ENCODE peak calls at places on chromosome 20, in six cellular contexts. One of them, this sample, is unnamed.

GRCh38 chr20:8287328-8287727 is 155.3 kb downstream of the PLCB1 start:
- DNase-seq in spleen: no peak
- DNase-seq in naive thymus-derived CD4-positive, alpha-beta T cell: no peak
- DNase-seq in A549: no peak
- DNase-seq in IMR-90: no peak
- DNase-seq in CD8-positive, alpha-beta T cell: no peak
- DNase-seq in this sample: no peak

GRCh38 chr20:46230811-46231282 is 77.5 kb downstream of the CDH22 start:
- DNase-seq in spleen: no peak
- DNase-seq in naive thymus-derived CD4-positive, alpha-beta T cell: no peak
- DNase-seq in A549: no peak
- DNase-seq in IMR-90: peak; percentile 24
- DNase-seq in CD8-positive, alpha-beta T cell: no peak
- DNase-seq in this sample: peak; percentile 42

GRCh38 chr20:47620808-47621805 is 119.4 kb downstream of the NCOA3 start:
- DNase-seq in spleen: no peak
- DNase-seq in naive thymus-derived CD4-positive, alpha-beta T cell: no peak
- DNase-seq in A549: no peak
- DNase-seq in IMR-90: peak; percentile 82
- DNase-seq in CD8-positive, alpha-beta T cell: no peak
- DNase-seq in this sample: peak; percentile 70

GRCh38 chr20:17943343-17943742 is 25.3 kb downstream of the SNX5 start:
- DNase-seq in spleen: no peak
- DNase-seq in naive thymus-derived CD4-positive, alpha-beta T cell: peak; percentile 3
- DNase-seq in A549: no peak
- DNase-seq in IMR-90: no peak
- DNase-seq in CD8-positive, alpha-beta T cell: no peak
- DNase-seq in this sample: no peak

GRCh38 chr20:35601990-35602389 is 13.6 kb upstream of the SPAG4 start:
- DNase-seq in spleen: no peak
- DNase-seq in naive thymus-derived CD4-positive, alpha-beta T cell: no peak
- DNase-seq in A549: no peak
- DNase-seq in IMR-90: no peak
- DNase-seq in CD8-positive, alpha-beta T cell: no peak
- DNase-seq in this sample: no peak

GRCh38 chr20:21105429-21106170 is 558 bp downstream of the LINC00237 start:
- DNase-seq in spleen: no peak
- DNase-seq in naive thymus-derived CD4-positive, alpha-beta T cell: no peak
- DNase-seq in A549: no peak
- DNase-seq in IMR-90: no peak
- DNase-seq in CD8-positive, alpha-beta T cell: no peak
- DNase-seq in this sample: no peak

GRCh38 chr20:32775240-32775991 is 13.2 kb downstream of the DNMT3B start:
- DNase-seq in spleen: no peak
- DNase-seq in naive thymus-derived CD4-positive, alpha-beta T cell: no peak
- DNase-seq in A549: no peak
- DNase-seq in IMR-90: no peak
- DNase-seq in CD8-positive, alpha-beta T cell: peak; percentile 39
- DNase-seq in this sample: peak; percentile 55

GRCh38 chr20:57667385-57667784 is 42.4 kb downstream of the PMEPA1 start:
- DNase-seq in spleen: peak; percentile 59
- DNase-seq in naive thymus-derived CD4-positive, alpha-beta T cell: no peak
- DNase-seq in A549: no peak
- DNase-seq in IMR-90: no peak
- DNase-seq in CD8-positive, alpha-beta T cell: no peak
- DNase-seq in this sample: no peak

GRCh38 chr20:17570347-17571152 is 675 bp downstream of the DSTN start:
- DNase-seq in spleen: no peak
- DNase-seq in naive thymus-derived CD4-positive, alpha-beta T cell: no peak
- DNase-seq in A549: no peak
- DNase-seq in IMR-90: peak; percentile 33
- DNase-seq in CD8-positive, alpha-beta T cell: peak; percentile 27
- DNase-seq in this sample: no peak

GRCh38 chr20:8646026-8646425 is 422.9 kb upstream of the PLCB4 start:
- DNase-seq in spleen: no peak
- DNase-seq in naive thymus-derived CD4-positive, alpha-beta T cell: no peak
- DNase-seq in A549: no peak
- DNase-seq in IMR-90: peak; percentile 52
- DNase-seq in CD8-positive, alpha-beta T cell: no peak
- DNase-seq in this sample: peak; percentile 89

GRCh38 chr20:41275181-41275793 is 42.2 kb downstream of the ZHX3 start:
- DNase-seq in spleen: no peak
- DNase-seq in naive thymus-derived CD4-positive, alpha-beta T cell: no peak
- DNase-seq in A549: no peak
- DNase-seq in IMR-90: peak; percentile 73
- DNase-seq in CD8-positive, alpha-beta T cell: no peak
- DNase-seq in this sample: peak; percentile 80

GRCh38 chr20:59821788-59822187 is 111.6 kb downstream of the SYCP2 start:
- DNase-seq in spleen: no peak
- DNase-seq in naive thymus-derived CD4-positive, alpha-beta T cell: no peak
- DNase-seq in A549: no peak
- DNase-seq in IMR-90: no peak
- DNase-seq in CD8-positive, alpha-beta T cell: no peak
- DNase-seq in this sample: no peak

DNA sequence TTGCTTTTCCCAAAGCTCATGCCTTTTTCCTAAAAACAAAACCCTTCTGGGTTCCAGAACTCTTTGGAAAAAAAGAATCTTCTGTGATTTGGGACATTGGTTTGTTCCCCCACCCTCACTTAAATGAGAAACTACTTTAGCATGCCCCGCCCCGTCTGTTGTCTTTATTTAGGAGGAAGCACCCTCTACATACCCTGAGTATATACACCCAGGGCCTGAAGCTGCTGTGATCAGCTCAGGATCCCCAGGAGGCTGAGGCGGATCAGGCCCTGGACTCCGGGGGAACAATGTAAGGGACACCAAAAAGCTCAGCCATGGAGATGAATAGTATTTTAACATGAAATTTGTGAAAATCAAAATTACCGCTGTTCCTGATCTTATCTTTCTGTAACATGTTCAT is 1.4 kb downstream of the BCAS1 start:
- DNase-seq in spleen: no peak
- DNase-seq in naive thymus-derived CD4-positive, alpha-beta T cell: no peak
- DNase-seq in A549: no peak
- DNase-seq in IMR-90: no peak
- DNase-seq in CD8-positive, alpha-beta T cell: no peak
- DNase-seq in this sample: no peak
- H3K4me3 ChIP-seq in spleen: no peak overlapping the region
- H3K4me3 ChIP-seq in naive thymus-derived CD4-positive, alpha-beta T cell: no peak overlapping the region
- H3K4me3 ChIP-seq in A549: no peak overlapping the region
- H3K4me3 ChIP-seq in IMR-90: no peak overlapping the region
- H3K4me3 ChIP-seq in CD8-positive, alpha-beta T cell: no peak overlapping the region
- H3K4me3 ChIP-seq in this sample: no peak overlapping the region

GRCh38 chr20:23301436-23302050 is 49.0 kb upstream of the NXT1 start:
- DNase-seq in spleen: no peak
- DNase-seq in naive thymus-derived CD4-positive, alpha-beta T cell: no peak
- DNase-seq in A549: no peak
- DNase-seq in IMR-90: no peak
- DNase-seq in CD8-positive, alpha-beta T cell: no peak
- DNase-seq in this sample: no peak
- H3K4me3 ChIP-seq in spleen: no peak overlapping the region
- H3K4me3 ChIP-seq in naive thymus-derived CD4-positive, alpha-beta T cell: no peak overlapping the region
- H3K4me3 ChIP-seq in A549: no peak overlapping the region
- H3K4me3 ChIP-seq in IMR-90: no peak overlapping the region
- H3K4me3 ChIP-seq in CD8-positive, alpha-beta T cell: no peak overlapping the region
- H3K4me3 ChIP-seq in this sample: no peak overlapping the region

GRCh38 chr20:346033-346639 is 775 bp upstream of the NRSN2 start:
- DNase-seq in spleen: no peak
- DNase-seq in naive thymus-derived CD4-positive, alpha-beta T cell: no peak
- DNase-seq in A549: no peak
- DNase-seq in IMR-90: no peak
- DNase-seq in CD8-positive, alpha-beta T cell: no peak
- DNase-seq in this sample: no peak
- H3K4me3 ChIP-seq in spleen: peak overlapping the region; percentile 80
- H3K4me3 ChIP-seq in naive thymus-derived CD4-positive, alpha-beta T cell: no peak overlapping the region
- H3K4me3 ChIP-seq in A549: peak overlapping the region; percentile 66
- H3K4me3 ChIP-seq in IMR-90: peak overlapping the region; percentile 67
- H3K4me3 ChIP-seq in CD8-positive, alpha-beta T cell: no peak overlapping the region
- H3K4me3 ChIP-seq in this sample: no peak overlapping the region

DNA sequence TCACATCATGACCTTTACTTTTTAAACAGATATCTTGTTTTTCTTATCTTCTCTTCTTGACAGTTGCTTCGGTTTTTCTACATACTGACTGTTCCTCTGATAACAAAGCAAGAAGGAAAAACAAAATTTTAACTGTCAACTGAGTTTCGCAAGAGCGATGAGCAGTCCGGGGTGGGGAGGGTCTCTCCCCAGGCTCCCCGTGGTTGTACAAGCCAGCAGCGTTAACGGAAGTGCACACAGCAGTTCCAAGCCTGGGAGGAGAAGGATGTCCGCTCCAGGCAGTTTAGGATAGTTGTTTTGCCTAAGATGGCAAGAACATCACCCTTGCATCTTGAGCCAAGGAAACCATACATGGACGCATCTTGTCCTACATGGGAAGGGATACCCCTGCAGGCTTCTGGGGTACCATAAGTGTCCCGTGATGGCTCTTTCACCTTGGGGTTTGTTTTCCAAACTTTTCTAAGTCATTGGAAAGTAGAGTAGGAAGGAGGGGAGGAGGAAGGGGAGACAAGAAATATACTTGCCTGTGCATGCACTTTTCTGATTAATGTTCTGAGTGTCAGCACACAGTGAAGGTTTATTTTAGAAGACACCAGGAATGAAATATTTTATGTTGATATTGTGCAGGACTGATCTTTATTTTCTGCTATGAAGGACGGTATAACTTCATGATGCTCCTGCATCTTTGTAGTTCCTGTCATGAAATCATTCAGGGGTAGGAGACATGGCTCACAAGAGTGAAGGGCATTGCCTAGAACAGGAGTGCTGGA is 20.8 kb downstream of the SLC24A3 start:
- DNase-seq in spleen: no peak
- DNase-seq in naive thymus-derived CD4-positive, alpha-beta T cell: no peak
- DNase-seq in A549: no peak
- DNase-seq in IMR-90: no peak
- DNase-seq in CD8-positive, alpha-beta T cell: no peak
- DNase-seq in this sample: no peak
- H3K4me3 ChIP-seq in spleen: no peak overlapping the region
- H3K4me3 ChIP-seq in naive thymus-derived CD4-positive, alpha-beta T cell: no peak overlapping the region
- H3K4me3 ChIP-seq in A549: no peak overlapping the region
- H3K4me3 ChIP-seq in IMR-90: no peak overlapping the region
- H3K4me3 ChIP-seq in CD8-positive, alpha-beta T cell: no peak overlapping the region
- H3K4me3 ChIP-seq in this sample: no peak overlapping the region

GRCh38 chr20:24766826-24767622 is 182.0 kb upstream of the CST7 start:
- DNase-seq in spleen: no peak
- DNase-seq in naive thymus-derived CD4-positive, alpha-beta T cell: no peak
- DNase-seq in A549: no peak
- DNase-seq in IMR-90: no peak
- DNase-seq in CD8-positive, alpha-beta T cell: no peak
- DNase-seq in this sample: peak; percentile 56
- H3K4me3 ChIP-seq in spleen: no peak overlapping the region
- H3K4me3 ChIP-seq in naive thymus-derived CD4-positive, alpha-beta T cell: no peak overlapping the region
- H3K4me3 ChIP-seq in A549: no peak overlapping the region
- H3K4me3 ChIP-seq in IMR-90: no peak overlapping the region
- H3K4me3 ChIP-seq in CD8-positive, alpha-beta T cell: no peak overlapping the region
- H3K4me3 ChIP-seq in this sample: no peak overlapping the region

DNA sequence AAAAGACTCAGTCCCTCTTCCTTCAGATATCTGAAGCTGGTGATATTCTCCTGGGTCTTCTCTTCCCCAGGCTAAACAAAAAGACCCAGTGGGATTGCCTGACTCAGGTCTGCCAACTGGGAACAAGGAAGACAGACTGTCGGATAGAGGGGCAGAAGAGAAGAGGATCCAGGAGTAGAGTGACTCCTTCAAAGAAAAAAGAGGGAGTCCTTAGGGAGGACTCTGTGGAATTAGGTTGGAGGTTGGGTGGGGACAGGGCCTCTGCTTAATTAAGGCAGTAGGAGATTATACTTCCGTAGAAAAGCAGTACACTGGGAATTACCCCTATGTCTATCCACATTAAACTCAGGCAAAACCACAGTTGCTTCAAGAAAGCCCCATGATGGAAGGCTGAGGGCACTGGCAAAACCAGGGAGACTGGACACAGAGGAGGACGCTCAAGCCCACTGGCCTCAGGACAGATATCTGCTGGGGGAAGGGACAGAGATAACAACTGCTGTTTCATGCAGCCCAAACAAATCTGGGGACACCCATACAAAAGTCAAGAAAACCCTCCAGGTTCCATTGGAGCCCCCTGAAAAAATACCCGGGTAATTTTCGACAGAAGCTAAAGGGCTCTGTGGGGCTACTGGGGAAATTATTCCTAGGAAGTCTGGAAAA is 5.7 kb downstream of the BCL2L1 start:
- DNase-seq in spleen: peak; percentile 27
- DNase-seq in naive thymus-derived CD4-positive, alpha-beta T cell: no peak
- DNase-seq in A549: no peak
- DNase-seq in IMR-90: no peak
- DNase-seq in CD8-positive, alpha-beta T cell: no peak
- DNase-seq in this sample: no peak
- H3K4me3 ChIP-seq in spleen: no peak overlapping the region
- H3K4me3 ChIP-seq in naive thymus-derived CD4-positive, alpha-beta T cell: peak overlapping the region; percentile 36
- H3K4me3 ChIP-seq in A549: peak overlapping the region; percentile 68
- H3K4me3 ChIP-seq in IMR-90: no peak overlapping the region
- H3K4me3 ChIP-seq in CD8-positive, alpha-beta T cell: no peak overlapping the region
- H3K4me3 ChIP-seq in this sample: no peak overlapping the region

DNA sequence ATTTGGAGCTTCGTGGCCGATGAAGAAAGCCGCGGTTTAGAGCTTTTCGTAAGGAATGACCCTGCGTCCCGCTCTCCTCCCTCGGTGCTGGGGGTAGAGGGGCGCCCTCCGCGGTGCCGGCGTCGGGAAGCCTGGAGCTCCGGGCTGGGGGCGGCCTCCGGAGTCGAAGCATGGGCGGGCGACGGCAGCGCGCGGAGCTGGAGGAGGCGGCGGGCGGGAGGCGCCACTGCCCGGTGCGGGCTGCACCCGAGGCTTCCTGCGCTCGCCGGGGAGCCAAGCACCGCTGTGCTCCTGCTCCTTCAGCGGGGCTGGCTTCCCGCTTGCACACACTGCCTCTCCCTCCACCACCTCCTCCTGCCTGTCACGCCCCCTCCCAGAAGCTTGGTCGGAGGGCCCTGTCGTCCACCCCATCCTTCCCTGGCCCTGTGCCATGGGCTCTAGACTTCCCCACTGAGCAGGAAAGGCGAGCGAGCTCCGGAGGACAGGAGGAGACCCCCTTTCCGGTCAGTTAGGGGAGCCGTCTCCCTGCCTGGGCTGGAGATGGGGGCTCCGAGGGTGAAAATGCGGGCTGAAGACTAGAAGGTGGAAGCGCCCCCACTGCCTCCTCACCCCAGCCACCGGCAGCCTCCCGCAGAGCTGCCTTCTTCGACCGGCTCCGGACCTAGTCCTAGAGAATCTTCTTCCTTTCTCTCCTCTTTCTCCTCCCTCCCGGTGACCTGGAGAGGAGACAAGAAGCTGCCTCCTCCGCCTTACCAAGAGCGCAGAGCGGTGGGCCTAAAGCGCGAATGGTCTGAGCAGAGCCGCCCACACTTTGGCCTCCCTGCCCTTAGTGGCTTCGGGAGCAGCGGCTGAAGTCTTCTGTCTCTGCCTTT is 1.8 kb downstream of the CDH4 start:
- DNase-seq in spleen: no peak
- DNase-seq in naive thymus-derived CD4-positive, alpha-beta T cell: no peak
- DNase-seq in A549: peak; percentile 18
- DNase-seq in IMR-90: peak; percentile 27
- DNase-seq in CD8-positive, alpha-beta T cell: no peak
- DNase-seq in this sample: no peak
- H3K4me3 ChIP-seq in spleen: peak overlapping the region; percentile 19
- H3K4me3 ChIP-seq in naive thymus-derived CD4-positive, alpha-beta T cell: no peak overlapping the region
- H3K4me3 ChIP-seq in A549: peak overlapping the region; percentile 76
- H3K4me3 ChIP-seq in IMR-90: peak overlapping the region; percentile 55
- H3K4me3 ChIP-seq in CD8-positive, alpha-beta T cell: no peak overlapping the region
- H3K4me3 ChIP-seq in this sample: peak overlapping the region; percentile 52